ENCODE peak calls at places on chromosome 9, in nine cellular contexts. A is GM12891, Y is transverse colon, K is sigmoid colon, L is prostate gland, J is stomach, F is HL-60, Z is H1, W is GM12892. I is an unnamed sample.

GRCh38 chr9:88418715-88419540 is 30.7 kb downstream of the SPIN1 start:
- DNase-seq in A (no peak), Y (no peak), K (no peak), L (no peak), J (no peak), F (no peak), Z (no peak), W (no peak), I (no peak)

GRCh38 chr9:135798303-135798585 is 96.3 kb downstream of the KCNT1 start:
- DNase-seq in A (no peak), Y (no peak), K (no peak), L (no peak), J (no peak), F (no peak), Z (no peak), W (no peak), I (no peak)

GRCh38 chr9:91245432-91246313 is 116.0 kb downstream of the AUH start:
- DNase-seq in A (no peak), Y (no peak), K (no peak), L (no peak), J (peak; percentile 44), F (no peak), Z (no peak), W (no peak), I (no peak)

GRCh38 chr9:20805766-20806165 is 121.7 kb downstream of the FOCAD start:
- DNase-seq in A (no peak), Y (no peak), K (no peak), L (no peak), J (no peak), F (no peak), Z (no peak), W (no peak), I (no peak)

GRCh38 chr9:35518212-35518917 is 28.5 kb downstream of the RUSC2 start:
- DNase-seq in A (no peak), Y (no peak), K (no peak), L (peak; percentile 57), J (peak; percentile 42), F (no peak), Z (no peak), W (no peak), I (peak; percentile 91)

GRCh38 chr9:136605966-136606365 is 56.8 kb upstream of the EGFL7 start:
- DNase-seq in A (no peak), Y (no peak), K (peak; percentile 90), L (no peak), J (peak; percentile 73), F (no peak), Z (no peak), W (no peak), I (no peak)

GRCh38 chr9:126756876-126757415 is 47.9 kb upstream of the ZBTB43 start:
- DNase-seq in A (no peak), Y (no peak), K (no peak), L (no peak), J (no peak), F (no peak), Z (no peak), W (no peak), I (no peak)

GRCh38 chr9:93701494-93702218 is 125.3 kb downstream of the PHF2 start:
- DNase-seq in A (no peak), Y (no peak), K (no peak), L (no peak), J (no peak), F (no peak), Z (no peak), W (no peak), I (no peak)

GRCh38 chr9:126676685-126677143 is 63.0 kb downstream of the LMX1B start:
- DNase-seq in A (no peak), Y (no peak), K (no peak), L (no peak), J (no peak), F (no peak), Z (peak; percentile 93), W (no peak), I (peak; percentile 97)

GRCh38 chr9:34716711-34717110 is 6.8 kb upstream of the CCL21 start:
- DNase-seq in A (no peak), Y (no peak), K (no peak), L (no peak), J (no peak), F (no peak), Z (no peak), W (no peak), I (no peak)

GRCh38 chr9:96087669-96088299 is 212.3 kb downstream of the ERCC6L2 start:
- DNase-seq in A (no peak), Y (no peak), K (no peak), L (no peak), J (no peak), F (no peak), Z (no peak), W (no peak), I (peak; percentile 67)

GRCh38 chr9:115220339-115221009 is 102.5 kb upstream of the TNC start:
- DNase-seq in A (no peak), Y (no peak), K (no peak), L (no peak), J (no peak), F (no peak), Z (no peak), W (no peak), I (no peak)
- TF ChIP-seq POLR2AphosphoS5 in A (no peak), Y (no peak), K (no peak), L (no peak), J (no peak), F (no peak), Z (no peak), W (no peak), I (no peak)

GRCh38 chr9:129637673-129638439 is 4.1 kb downstream of the ASB6 start:
- DNase-seq in A (no peak), Y (no peak), K (no peak), L (no peak), J (no peak), F (no peak), Z (no peak), W (no peak), I (no peak)
- TF ChIP-seq POLR2AphosphoS5 in A (peak; percentile 8), Y (no peak), K (no peak), L (no peak), J (no peak), F (peak; percentile 15), Z (no peak), W (no peak), I (no peak)

DNA sequence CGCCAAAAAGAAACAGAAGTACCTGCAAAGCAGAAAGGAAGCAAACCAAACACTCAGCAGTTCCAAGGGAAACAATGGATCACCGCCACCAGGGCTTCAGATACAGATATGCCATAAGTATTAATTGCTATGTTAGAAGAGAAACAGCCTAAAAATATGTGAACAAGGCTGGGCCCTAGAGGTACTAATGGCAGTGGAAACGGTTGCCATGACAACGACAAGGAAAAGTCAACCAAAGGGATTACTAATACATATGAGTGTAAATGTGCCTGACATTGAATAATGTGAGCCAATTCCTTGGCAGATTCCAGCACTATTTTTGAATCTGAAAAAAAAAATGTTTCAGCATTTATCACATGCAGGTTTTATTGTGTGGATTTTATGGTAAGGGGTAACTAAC is 75.0 kb downstream of the CAVIN4 start:
- DNase-seq in A (no peak), Y (no peak), K (no peak), L (no peak), J (no peak), F (no peak), Z (no peak), W (no peak), I (no peak)
- TF ChIP-seq POLR2AphosphoS5 in A (no peak), Y (no peak), K (no peak), L (no peak), J (no peak), F (no peak), Z (no peak), W (no peak), I (no peak)

DNA sequence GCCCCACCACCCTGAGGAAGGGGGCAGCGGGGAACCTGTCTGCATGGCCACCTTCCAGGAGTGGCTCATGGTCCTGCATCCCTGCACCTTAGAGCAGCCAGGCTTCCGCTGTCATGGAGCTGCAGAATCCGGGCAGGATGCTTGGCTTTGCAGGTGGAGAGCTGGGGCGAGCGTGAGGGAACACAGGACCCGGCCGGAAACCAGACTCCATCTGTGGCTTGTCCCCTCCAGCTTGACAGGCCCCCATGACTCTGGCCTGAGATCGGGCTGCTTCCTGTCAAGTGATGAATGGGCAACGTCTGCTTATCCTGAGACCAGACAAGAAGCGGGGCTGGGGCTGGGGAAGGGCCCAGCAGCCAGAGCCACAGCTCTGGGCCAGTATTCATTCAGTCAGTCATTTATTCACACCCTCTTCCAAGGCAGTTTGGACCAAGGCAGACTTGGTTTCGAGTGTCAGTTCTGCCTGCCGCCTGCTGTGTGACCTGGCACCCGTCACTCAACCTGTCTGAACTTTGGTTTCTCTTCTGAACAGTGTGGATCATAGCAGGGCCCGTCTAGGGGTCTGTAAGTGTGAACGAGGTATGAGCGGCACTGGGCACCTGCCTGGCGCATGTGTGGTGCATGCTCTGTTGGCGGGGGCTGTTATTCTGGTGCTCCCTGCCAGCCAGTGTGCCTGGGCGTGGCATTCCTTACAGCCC is 37.5 kb downstream of the NEK6 start:
- DNase-seq in A (peak; percentile 61), Y (peak; percentile 33), K (peak; percentile 86), L (no peak), J (no peak), F (no peak), Z (no peak), W (no peak), I (no peak)
- TF ChIP-seq POLR2AphosphoS5 in A (no peak), Y (no peak), K (peak; percentile 62), L (no peak), J (no peak), F (peak; percentile 25), Z (no peak), W (no peak), I (no peak)

GRCh38 chr9:97500263-97500662 is 1.2 kb upstream of the TMOD1 start:
- DNase-seq in A (no peak), Y (no peak), K (no peak), L (no peak), J (no peak), F (no peak), Z (peak; percentile 22), W (no peak), I (no peak)

GRCh38 chr9:97500765-97501176 is 695 bp upstream of the TMOD1 start:
- DNase-seq in A (no peak), Y (no peak), K (no peak), L (no peak), J (no peak), F (no peak), Z (no peak), W (no peak), I (no peak)

GRCh38 chr9:97501972-97502221 is 431 bp downstream of the TMOD1 start:
- DNase-seq in A (peak; percentile 37), Y (no peak), K (no peak), L (no peak), J (no peak), F (no peak), Z (no peak), W (peak; percentile 51), I (peak; percentile 64)

GRCh38 chr9:97502222-97502983 is 937 bp downstream of the TMOD1 start:
- DNase-seq in A (peak; percentile 37), Y (no peak), K (no peak), L (no peak), J (no peak), F (no peak), Z (peak; percentile 75), W (peak; percentile 45), I (peak; percentile 67)

GRCh38 chr9:97501177-97501971 is at the start of gene TMOD1:
- DNase-seq in A (peak; percentile 84), Y (peak; percentile 79), K (peak; percentile 86), L (peak; percentile 56), J (peak; percentile 80), F (no peak), Z (peak; percentile 80), W (peak; percentile 90), I (peak; percentile 73)
- TF ChIP-seq POLR2AphosphoS5 in A (no peak), Y (peak; percentile 38), K (no peak), L (peak; percentile 17), J (no peak), F (no peak), Z (no peak), W (peak; percentile 39), I (no peak)

GRCh38 chr9:111099199-111100005 is 61.1 kb upstream of the LPAR1 start:
- DNase-seq in A (no peak), Y (no peak), K (no peak), L (no peak), J (no peak), F (no peak), Z (no peak), W (no peak), I (peak; percentile 68)
- TF ChIP-seq POLR2AphosphoS5 in A (no peak), Y (no peak), K (no peak), L (no peak), J (no peak), F (no peak), Z (no peak), W (no peak), I (no peak)

I was measured in GM23338.